ENCODE peak calls at places on chromosomes 3 and 15, in six cellular contexts. One of them, this sample, is unnamed.

GRCh38 chr15:64092075-64092820 is 1.4 kb downstream of the CIAO2A start:
- DNase-seq in H9: no peak
- DNase-seq in NCI-H345: no peak
- DNase-seq in fibroblast of the aortic adventitia: no peak
- DNase-seq in nephron progenitor cell: no peak
- DNase-seq in naive thymus-derived CD8-positive, alpha-beta T cell: no peak
- DNase-seq in this sample: no peak

GRCh38 chr3:100635273-100635701 is 25.9 kb downstream of the ADGRG7 start:
- DNase-seq in H9: no peak
- DNase-seq in NCI-H345: no peak
- DNase-seq in fibroblast of the aortic adventitia: no peak
- DNase-seq in nephron progenitor cell: no peak
- DNase-seq in naive thymus-derived CD8-positive, alpha-beta T cell: no peak
- DNase-seq in this sample: no peak

GRCh38 chr3:122668930-122669730 is 11.5 kb upstream of the PARP14 start:
- DNase-seq in H9: no peak
- DNase-seq in NCI-H345: no peak
- DNase-seq in fibroblast of the aortic adventitia: peak; percentile 48
- DNase-seq in nephron progenitor cell: no peak
- DNase-seq in naive thymus-derived CD8-positive, alpha-beta T cell: no peak
- DNase-seq in this sample: peak; percentile 77

GRCh38 chr15:32852771-32853170 is 135.0 kb downstream of the GREM1 start:
- DNase-seq in H9: no peak
- DNase-seq in NCI-H345: no peak
- DNase-seq in fibroblast of the aortic adventitia: no peak
- DNase-seq in nephron progenitor cell: no peak
- DNase-seq in naive thymus-derived CD8-positive, alpha-beta T cell: no peak
- DNase-seq in this sample: peak; percentile 69

GRCh38 chr15:68311464-68311835 is 33.9 kb downstream of the FEM1B start:
- DNase-seq in H9: no peak
- DNase-seq in NCI-H345: no peak
- DNase-seq in fibroblast of the aortic adventitia: no peak
- DNase-seq in nephron progenitor cell: no peak
- DNase-seq in naive thymus-derived CD8-positive, alpha-beta T cell: no peak
- DNase-seq in this sample: no peak

GRCh38 chr3:176513604-176514003 is 683.7 kb downstream of the TBL1XR1 start:
- DNase-seq in H9: no peak
- DNase-seq in NCI-H345: no peak
- DNase-seq in fibroblast of the aortic adventitia: no peak
- DNase-seq in nephron progenitor cell: peak; percentile 51
- DNase-seq in naive thymus-derived CD8-positive, alpha-beta T cell: no peak
- DNase-seq in this sample: no peak

GRCh38 chr3:169053427-169053826 is 610.1 kb downstream of the MECOM start:
- DNase-seq in H9: no peak
- DNase-seq in NCI-H345: no peak
- DNase-seq in fibroblast of the aortic adventitia: no peak
- DNase-seq in nephron progenitor cell: no peak
- DNase-seq in naive thymus-derived CD8-positive, alpha-beta T cell: no peak
- DNase-seq in this sample: no peak

GRCh38 chr3:98777286-98777685 is 14.1 kb downstream of the ST3GAL6 start:
- DNase-seq in H9: no peak
- DNase-seq in NCI-H345: no peak
- DNase-seq in fibroblast of the aortic adventitia: no peak
- DNase-seq in nephron progenitor cell: no peak
- DNase-seq in naive thymus-derived CD8-positive, alpha-beta T cell: no peak
- DNase-seq in this sample: no peak

GRCh38 chr3:115275897-115276296 is 128.8 kb upstream of the ZBTB20 start:
- DNase-seq in H9: no peak
- DNase-seq in NCI-H345: no peak
- DNase-seq in fibroblast of the aortic adventitia: peak; percentile 75
- DNase-seq in nephron progenitor cell: no peak
- DNase-seq in naive thymus-derived CD8-positive, alpha-beta T cell: no peak
- DNase-seq in this sample: peak; percentile 20

GRCh38 chr3:72629191-72629611 is 219.0 kb downstream of the SHQ1 start:
- DNase-seq in H9: no peak
- DNase-seq in NCI-H345: no peak
- DNase-seq in fibroblast of the aortic adventitia: peak; percentile 3
- DNase-seq in nephron progenitor cell: no peak
- DNase-seq in naive thymus-derived CD8-positive, alpha-beta T cell: no peak
- DNase-seq in this sample: peak; percentile 19

GRCh38 chr3:17850448-17850847 is 108.0 kb upstream of the TBC1D5 start:
- DNase-seq in H9: no peak
- DNase-seq in NCI-H345: no peak
- DNase-seq in fibroblast of the aortic adventitia: peak; percentile 53
- DNase-seq in nephron progenitor cell: no peak
- DNase-seq in naive thymus-derived CD8-positive, alpha-beta T cell: no peak
- DNase-seq in this sample: peak; percentile 13

GRCh38 chr3:126474498-126475410 is 937 bp downstream of the ZXDC start:
- DNase-seq in H9: no peak
- DNase-seq in NCI-H345: peak; percentile 5
- DNase-seq in fibroblast of the aortic adventitia: peak; percentile 42
- DNase-seq in nephron progenitor cell: peak; percentile 54
- DNase-seq in naive thymus-derived CD8-positive, alpha-beta T cell: peak; percentile 24
- DNase-seq in this sample: peak; percentile 53

GRCh38 chr3:57646723-57647122 is 46.2 kb downstream of the DENND6A start:
- DNase-seq in H9: no peak
- DNase-seq in NCI-H345: no peak
- DNase-seq in fibroblast of the aortic adventitia: peak; percentile 83
- DNase-seq in nephron progenitor cell: no peak
- DNase-seq in naive thymus-derived CD8-positive, alpha-beta T cell: no peak
- DNase-seq in this sample: peak; percentile 64

GRCh38 chr3:23767546-23767945 is 38.2 kb upstream of the UBE2E1 start:
- DNase-seq in H9: no peak
- DNase-seq in NCI-H345: no peak
- DNase-seq in fibroblast of the aortic adventitia: no peak
- DNase-seq in nephron progenitor cell: no peak
- DNase-seq in naive thymus-derived CD8-positive, alpha-beta T cell: no peak
- DNase-seq in this sample: no peak

GRCh38 chr3:37779289-37780152 is 82.2 kb upstream of the CTDSPL start:
- DNase-seq in H9: no peak
- DNase-seq in NCI-H345: peak; percentile 69
- DNase-seq in fibroblast of the aortic adventitia: peak; percentile 87
- DNase-seq in nephron progenitor cell: peak; percentile 33
- DNase-seq in naive thymus-derived CD8-positive, alpha-beta T cell: peak; percentile 12
- DNase-seq in this sample: peak; percentile 87

This sample was measured in iris pigment epithelial cell.